ENCODE peak calls at places on chromosome 19, in seven cellular contexts. One of them, this sample, is unnamed.

GRCh38 chr19:33621811-33622504 is at the start of gene CHST8:
- DNase-seq in IMR-90: no peak
- DNase-seq in trophoblast cell: peak; percentile 11
- DNase-seq in neuronal stem cell: peak; percentile 73
- DNase-seq in H9: peak; percentile 82
- DNase-seq in mesendoderm: peak; percentile 74
- DNase-seq in mesenchymal stem cell: no peak
- DNase-seq in this sample: peak; percentile 86

GRCh38 chr19:7533281-7533819 is 2.2 kb upstream of the PNPLA6 start:
- DNase-seq in IMR-90: peak; percentile 28
- DNase-seq in trophoblast cell: peak; percentile 96
- DNase-seq in neuronal stem cell: no peak
- DNase-seq in H9: peak; percentile 71
- DNase-seq in mesendoderm: peak; percentile 38
- DNase-seq in mesenchymal stem cell: peak; percentile 37
- DNase-seq in this sample: no peak

GRCh38 chr19:1243768-1244692 is 2.5 kb downstream of the ATP5F1D start:
- DNase-seq in IMR-90: peak; percentile 77
- DNase-seq in trophoblast cell: peak; percentile 70
- DNase-seq in neuronal stem cell: no peak
- DNase-seq in H9: peak; percentile 90
- DNase-seq in mesendoderm: peak; percentile 82
- DNase-seq in mesenchymal stem cell: peak; percentile 83
- DNase-seq in this sample: peak; percentile 94

GRCh38 chr19:33982706-33983105 is 186.0 kb downstream of the KCTD15 start:
- DNase-seq in IMR-90: no peak
- DNase-seq in trophoblast cell: no peak
- DNase-seq in neuronal stem cell: no peak
- DNase-seq in H9: no peak
- DNase-seq in mesendoderm: no peak
- DNase-seq in mesenchymal stem cell: no peak
- DNase-seq in this sample: no peak

GRCh38 chr19:6219592-6220290 is 60.0 kb downstream of the MLLT1 start:
- DNase-seq in IMR-90: no peak
- DNase-seq in trophoblast cell: no peak
- DNase-seq in neuronal stem cell: no peak
- DNase-seq in H9: no peak
- DNase-seq in mesendoderm: no peak
- DNase-seq in mesenchymal stem cell: no peak
- DNase-seq in this sample: no peak

GRCh38 chr19:45584332-45585157 is at the start of gene OPA3:
- DNase-seq in IMR-90: peak; percentile 100
- DNase-seq in trophoblast cell: peak; percentile 100
- DNase-seq in neuronal stem cell: peak; percentile 99
- DNase-seq in H9: peak; percentile 99
- DNase-seq in mesendoderm: peak; percentile 100
- DNase-seq in mesenchymal stem cell: peak; percentile 100
- DNase-seq in this sample: peak; percentile 97

GRCh38 chr19:30206187-30206586 is 166.0 kb upstream of the ZNF536 start:
- DNase-seq in IMR-90: no peak
- DNase-seq in trophoblast cell: no peak
- DNase-seq in neuronal stem cell: no peak
- DNase-seq in H9: peak; percentile 12
- DNase-seq in mesendoderm: no peak
- DNase-seq in mesenchymal stem cell: no peak
- DNase-seq in this sample: no peak

GRCh38 chr19:5867201-5868136 is 2.9 kb downstream of the FUT5 start:
- DNase-seq in IMR-90: no peak
- DNase-seq in trophoblast cell: no peak
- DNase-seq in neuronal stem cell: no peak
- DNase-seq in H9: no peak
- DNase-seq in mesendoderm: no peak
- DNase-seq in mesenchymal stem cell: no peak
- DNase-seq in this sample: no peak

GRCh38 chr19:23946569-23946968 is 31.9 kb downstream of the ZNF726 start:
- DNase-seq in IMR-90: no peak
- DNase-seq in trophoblast cell: no peak
- DNase-seq in neuronal stem cell: no peak
- DNase-seq in H9: no peak
- DNase-seq in mesendoderm: no peak
- DNase-seq in mesenchymal stem cell: no peak
- DNase-seq in this sample: no peak

GRCh38 chr19:2055871-2056809 is 5.1 kb upstream of the MKNK2 start:
- DNase-seq in IMR-90: peak; percentile 64
- DNase-seq in trophoblast cell: no peak
- DNase-seq in neuronal stem cell: no peak
- DNase-seq in H9: no peak
- DNase-seq in mesendoderm: peak; percentile 78
- DNase-seq in mesenchymal stem cell: peak; percentile 58
- DNase-seq in this sample: peak; percentile 62

GRCh38 chr19:2039959-2040646 is 10.9 kb downstream of the MKNK2 start:
- DNase-seq in IMR-90: no peak
- DNase-seq in trophoblast cell: no peak
- DNase-seq in neuronal stem cell: no peak
- DNase-seq in H9: no peak
- DNase-seq in mesendoderm: no peak
- DNase-seq in mesenchymal stem cell: no peak
- DNase-seq in this sample: no peak

GRCh38 chr19:3692141-3693029 is 7.9 kb downstream of the PIP5K1C start:
- DNase-seq in IMR-90: no peak
- DNase-seq in trophoblast cell: no peak
- DNase-seq in neuronal stem cell: no peak
- DNase-seq in H9: no peak
- DNase-seq in mesendoderm: peak; percentile 44
- DNase-seq in mesenchymal stem cell: no peak
- DNase-seq in this sample: no peak

GRCh38 chr19:20787766-20788165 is 11.7 kb downstream of the ZNF66 start:
- DNase-seq in IMR-90: peak; percentile 0
- DNase-seq in trophoblast cell: no peak
- DNase-seq in neuronal stem cell: no peak
- DNase-seq in H9: no peak
- DNase-seq in mesendoderm: no peak
- DNase-seq in mesenchymal stem cell: no peak
- DNase-seq in this sample: no peak

GRCh38 chr19:29966594-29967249 is 24.7 kb downstream of the URI1 start:
- DNase-seq in IMR-90: peak; percentile 34
- DNase-seq in trophoblast cell: no peak
- DNase-seq in neuronal stem cell: no peak
- DNase-seq in H9: no peak
- DNase-seq in mesendoderm: peak; percentile 14
- DNase-seq in mesenchymal stem cell: peak; percentile 33
- DNase-seq in this sample: no peak

GRCh38 chr19:1672038-1672768 is 19.8 kb upstream of the TCF3 start:
- DNase-seq in IMR-90: peak; percentile 30
- DNase-seq in trophoblast cell: no peak
- DNase-seq in neuronal stem cell: no peak
- DNase-seq in H9: peak; percentile 52
- DNase-seq in mesendoderm: no peak
- DNase-seq in mesenchymal stem cell: peak; percentile 29
- DNase-seq in this sample: peak; percentile 81

GRCh38 chr19:45771331-45771933 is 2.4 kb upstream of the SIX5 start:
- DNase-seq in IMR-90: no peak
- DNase-seq in trophoblast cell: no peak
- DNase-seq in neuronal stem cell: no peak
- DNase-seq in H9: no peak
- DNase-seq in mesendoderm: no peak
- DNase-seq in mesenchymal stem cell: no peak
- DNase-seq in this sample: no peak

GRCh38 chr19:5154129-5154798 is 185.4 kb downstream of the KDM4B start:
- DNase-seq in IMR-90: no peak
- DNase-seq in trophoblast cell: no peak
- DNase-seq in neuronal stem cell: no peak
- DNase-seq in H9: peak; percentile 79
- DNase-seq in mesendoderm: peak; percentile 62
- DNase-seq in mesenchymal stem cell: no peak
- DNase-seq in this sample: no peak

GRCh38 chr19:13055213-13056051 is 47.2 kb downstream of the LYL1 start:
- DNase-seq in IMR-90: peak; percentile 89
- DNase-seq in trophoblast cell: no peak
- DNase-seq in neuronal stem cell: no peak
- DNase-seq in H9: peak; percentile 67
- DNase-seq in mesendoderm: peak; percentile 76
- DNase-seq in mesenchymal stem cell: peak; percentile 77
- DNase-seq in this sample: no peak

GRCh38 chr19:30570194-30570593 is 198.0 kb downstream of the ZNF536 start:
- DNase-seq in IMR-90: no peak
- DNase-seq in trophoblast cell: no peak
- DNase-seq in neuronal stem cell: no peak
- DNase-seq in H9: no peak
- DNase-seq in mesendoderm: no peak
- DNase-seq in mesenchymal stem cell: no peak
- DNase-seq in this sample: no peak

GRCh38 chr19:18450934-18451836 is 13.3 kb upstream of the ISYNA1 start:
- DNase-seq in IMR-90: peak; percentile 64
- DNase-seq in trophoblast cell: peak; percentile 81
- DNase-seq in neuronal stem cell: peak; percentile 74
- DNase-seq in H9: peak; percentile 86
- DNase-seq in mesendoderm: peak; percentile 58
- DNase-seq in mesenchymal stem cell: peak; percentile 77
- DNase-seq in this sample: no peak

GRCh38 chr19:18460313-18460712 is 22.4 kb upstream of the ISYNA1 start:
- DNase-seq in IMR-90: peak; percentile 86
- DNase-seq in trophoblast cell: peak; percentile 97
- DNase-seq in neuronal stem cell: no peak
- DNase-seq in H9: no peak
- DNase-seq in mesendoderm: no peak
- DNase-seq in mesenchymal stem cell: peak; percentile 67
- DNase-seq in this sample: no peak

GRCh38 chr19:6217752-6218403 is 61.9 kb downstream of the MLLT1 start:
- DNase-seq in IMR-90: no peak
- DNase-seq in trophoblast cell: no peak
- DNase-seq in neuronal stem cell: no peak
- DNase-seq in H9: no peak
- DNase-seq in mesendoderm: no peak
- DNase-seq in mesenchymal stem cell: no peak
- DNase-seq in this sample: no peak

GRCh38 chr19:39970424-39970673 is 616 bp upstream of the PSMC4 start:
- DNase-seq in IMR-90: no peak
- DNase-seq in trophoblast cell: no peak
- DNase-seq in neuronal stem cell: no peak
- DNase-seq in H9: no peak
- DNase-seq in mesendoderm: no peak
- DNase-seq in mesenchymal stem cell: no peak
- DNase-seq in this sample: no peak

GRCh38 chr19:39969681-39970423 is 1.1 kb upstream of the PSMC4 start:
- DNase-seq in IMR-90: no peak
- DNase-seq in trophoblast cell: no peak
- DNase-seq in neuronal stem cell: no peak
- DNase-seq in H9: no peak
- DNase-seq in mesendoderm: no peak
- DNase-seq in mesenchymal stem cell: no peak
- DNase-seq in this sample: no peak

GRCh38 chr19:39969266-39969665 is 1.7 kb upstream of the PSMC4 start:
- DNase-seq in IMR-90: peak; percentile 35
- DNase-seq in trophoblast cell: no peak
- DNase-seq in neuronal stem cell: no peak
- DNase-seq in H9: no peak
- DNase-seq in mesendoderm: no peak
- DNase-seq in mesenchymal stem cell: peak; percentile 20
- DNase-seq in this sample: no peak

GRCh38 chr19:39971380-39971841 is 446 bp downstream of the PSMC4 start:
- DNase-seq in IMR-90: no peak
- DNase-seq in trophoblast cell: no peak
- DNase-seq in neuronal stem cell: no peak
- DNase-seq in H9: no peak
- DNase-seq in mesendoderm: peak; percentile 14
- DNase-seq in mesenchymal stem cell: peak; percentile 14
- DNase-seq in this sample: no peak

GRCh38 chr19:39970674-39971379 is at the start of gene PSMC4:
- DNase-seq in IMR-90: peak; percentile 99
- DNase-seq in trophoblast cell: peak; percentile 100
- DNase-seq in neuronal stem cell: peak; percentile 96
- DNase-seq in H9: peak; percentile 99
- DNase-seq in mesendoderm: peak; percentile 100
- DNase-seq in mesenchymal stem cell: peak; percentile 99
- DNase-seq in this sample: peak; percentile 97
- H3K79me1 ChIP-seq in IMR-90: peaks cover 14% of the 10 kb centered on the region
- H3K79me1 ChIP-seq in trophoblast cell: peaks cover 12% of the 10 kb centered on the region
- H3K79me1 ChIP-seq in neuronal stem cell: peaks cover 13% of the 10 kb centered on the region
- H3K79me1 ChIP-seq in H9: peaks cover 5% of the 10 kb centered on the region
- H3K79me1 ChIP-seq in mesendoderm: peaks cover 8% of the 10 kb centered on the region
- H3K79me1 ChIP-seq in mesenchymal stem cell: peaks cover 15% of the 10 kb centered on the region
- H3K79me1 ChIP-seq in this sample: peaks cover 6% of the 10 kb centered on the region

DNA sequence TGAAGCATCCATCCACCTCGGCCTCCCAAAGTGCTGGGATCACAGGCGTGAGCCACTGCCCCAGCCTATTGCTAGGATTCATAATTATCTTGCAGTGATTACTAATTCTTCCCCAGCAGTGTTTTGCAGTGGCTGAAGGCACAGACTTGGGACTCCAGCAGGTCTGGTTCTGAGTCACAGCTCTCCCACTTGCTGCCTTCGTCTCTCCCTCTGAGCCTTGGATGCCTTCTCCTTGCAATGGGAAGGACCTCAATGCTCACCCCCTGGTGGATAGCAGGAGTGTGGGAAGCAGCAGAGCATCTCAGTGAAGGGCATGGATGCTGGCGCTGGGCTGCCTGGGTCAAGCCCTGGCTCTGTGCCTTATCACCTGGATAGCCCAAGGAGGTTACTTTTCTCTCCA is 37.6 kb upstream of the SHKBP1 start:
- DNase-seq in IMR-90: no peak
- DNase-seq in trophoblast cell: no peak
- DNase-seq in neuronal stem cell: no peak
- DNase-seq in H9: no peak
- DNase-seq in mesendoderm: peak; percentile 39
- DNase-seq in mesenchymal stem cell: peak; percentile 18
- DNase-seq in this sample: no peak
- H3K79me1 ChIP-seq in IMR-90: no peaks in the 10 kb centered on the region
- H3K79me1 ChIP-seq in trophoblast cell: no peaks in the 10 kb centered on the region
- H3K79me1 ChIP-seq in neuronal stem cell: no peaks in the 10 kb centered on the region
- H3K79me1 ChIP-seq in H9: no peaks in the 10 kb centered on the region
- H3K79me1 ChIP-seq in mesendoderm: no peaks in the 10 kb centered on the region
- H3K79me1 ChIP-seq in mesenchymal stem cell: no peaks in the 10 kb centered on the region
- H3K79me1 ChIP-seq in this sample: no peaks in the 10 kb centered on the region

DNA sequence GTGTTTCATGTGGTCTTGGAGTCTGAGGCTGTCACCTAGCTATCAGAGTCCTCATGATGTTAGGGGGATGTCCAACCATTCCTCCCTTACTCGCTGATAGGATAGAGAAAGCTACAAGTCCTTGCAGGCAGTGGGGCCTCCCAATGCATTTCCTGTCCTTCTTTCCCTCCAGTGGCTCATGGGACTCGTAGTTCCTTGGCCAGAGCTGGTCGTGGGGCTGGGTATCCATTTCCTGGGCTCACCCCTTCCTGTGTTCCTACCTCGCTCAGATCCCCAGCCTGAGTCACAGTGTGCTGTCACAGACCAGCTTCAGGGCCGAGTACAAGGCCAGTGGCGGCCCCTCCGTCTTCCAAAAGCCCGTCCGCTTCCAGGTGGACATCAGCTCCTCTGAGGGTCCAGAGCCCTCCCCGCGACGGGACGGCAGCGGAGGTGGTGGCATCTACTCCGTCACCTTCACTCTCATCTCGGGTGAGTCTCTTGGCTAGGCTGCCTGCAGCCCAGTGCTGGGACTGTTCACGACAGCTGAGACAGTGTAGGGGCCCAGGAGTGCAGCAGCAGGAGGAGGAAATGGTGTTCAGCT is 19.1 kb downstream of the TMEM150B start:
- DNase-seq in IMR-90: no peak
- DNase-seq in trophoblast cell: no peak
- DNase-seq in neuronal stem cell: no peak
- DNase-seq in H9: peak; percentile 52
- DNase-seq in mesendoderm: peak; percentile 53
- DNase-seq in mesenchymal stem cell: no peak
- DNase-seq in this sample: no peak
- H3K79me1 ChIP-seq in IMR-90: no peaks in the 10 kb centered on the region
- H3K79me1 ChIP-seq in trophoblast cell: no peaks in the 10 kb centered on the region
- H3K79me1 ChIP-seq in neuronal stem cell: no peaks in the 10 kb centered on the region
- H3K79me1 ChIP-seq in H9: no peaks in the 10 kb centered on the region
- H3K79me1 ChIP-seq in mesendoderm: no peaks in the 10 kb centered on the region
- H3K79me1 ChIP-seq in mesenchymal stem cell: no peaks in the 10 kb centered on the region
- H3K79me1 ChIP-seq in this sample: no peaks in the 10 kb centered on the region

GRCh38 chr19:37077615-37077928 is 661 bp upstream of the ZNF420 start:
- DNase-seq in IMR-90: peak; percentile 11
- DNase-seq in trophoblast cell: no peak
- DNase-seq in neuronal stem cell: peak; percentile 1
- DNase-seq in H9: no peak
- DNase-seq in mesendoderm: no peak
- DNase-seq in mesenchymal stem cell: no peak
- DNase-seq in this sample: no peak
- H3K79me1 ChIP-seq in IMR-90: peaks cover 14% of the 10 kb centered on the region
- H3K79me1 ChIP-seq in trophoblast cell: peaks cover 3% of the 10 kb centered on the region
- H3K79me1 ChIP-seq in neuronal stem cell: peaks cover 4% of the 10 kb centered on the region
- H3K79me1 ChIP-seq in H9: no peaks in the 10 kb centered on the region
- H3K79me1 ChIP-seq in mesendoderm: peaks cover 10% of the 10 kb centered on the region
- H3K79me1 ChIP-seq in mesenchymal stem cell: peaks cover 11% of the 10 kb centered on the region
- H3K79me1 ChIP-seq in this sample: peaks cover 10% of the 10 kb centered on the region